ENCODE peak calls at places on chromosomes 6 and 20, in four cellular contexts. One of them, this sample, is unnamed.

GRCh38 chr6:167108278-167108677 is 14.6 kb upstream of the CCR6 start:
- DNase-seq in tibial nerve: no peak
- DNase-seq in NCI-H1694: no peak
- DNase-seq in heart left ventricle: no peak
- DNase-seq in this sample: no peak

GRCh38 chr20:21663465-21663864 is 42.0 kb upstream of the PAX1 start:
- DNase-seq in heart left ventricle: no peak
- DNase-seq in NCI-H1694: no peak
- DNase-seq in tibial nerve: no peak
- DNase-seq in this sample: no peak

GRCh38 chr6:138161118-138161433 is 663 bp upstream of the ARFGEF3 start:
- DNase-seq in heart left ventricle: no peak
- DNase-seq in NCI-H1694: no peak
- DNase-seq in tibial nerve: no peak
- DNase-seq in this sample: no peak

GRCh38 chr6:166237611-166238010 is 70.0 kb upstream of the TBXT start:
- DNase-seq in tibial nerve: no peak
- DNase-seq in heart left ventricle: no peak
- DNase-seq in NCI-H1694: no peak
- DNase-seq in this sample: no peak

GRCh38 chr20:46406200-46406985 is at the start of gene ELMO2:
- DNase-seq in tibial nerve: peak; percentile 98
- DNase-seq in heart left ventricle: peak; percentile 99
- DNase-seq in NCI-H1694: peak; percentile 93
- DNase-seq in this sample: peak; percentile 99

GRCh38 chr20:64083380-64084208 is 604 bp downstream of the LKAAEAR1 start:
- DNase-seq in heart left ventricle: peak; percentile 82
- DNase-seq in tibial nerve: peak; percentile 36
- DNase-seq in NCI-H1694: peak; percentile 38
- DNase-seq in this sample: no peak

GRCh38 chr6:29887819-29888581 is 54.3 kb upstream of the HLA-A start:
- DNase-seq in heart left ventricle: peak; percentile 85
- DNase-seq in tibial nerve: peak; percentile 74
- DNase-seq in NCI-H1694: no peak
- DNase-seq in this sample: peak; percentile 91

GRCh38 chr6:170026272-170027110 is 264.4 kb downstream of the DLL1 start:
- DNase-seq in heart left ventricle: no peak
- DNase-seq in tibial nerve: no peak
- DNase-seq in NCI-H1694: no peak
- DNase-seq in this sample: peak; percentile 13

GRCh38 chr6:163782436-163783003 is 368.0 kb downstream of the QKI start:
- DNase-seq in heart left ventricle: peak; percentile 26
- DNase-seq in NCI-H1694: no peak
- DNase-seq in tibial nerve: no peak
- DNase-seq in this sample: no peak

GRCh38 chr6:89597988-89598387 is 40.6 kb downstream of the LYRM2 start:
- DNase-seq in NCI-H1694: peak; percentile 43
- DNase-seq in heart left ventricle: no peak
- DNase-seq in tibial nerve: no peak
- DNase-seq in this sample: no peak

GRCh38 chr6:22432060-22432459 is 135.2 kb upstream of the PRL start:
- DNase-seq in heart left ventricle: no peak
- DNase-seq in tibial nerve: no peak
- DNase-seq in NCI-H1694: no peak
- DNase-seq in this sample: no peak

GRCh38 chr20:38551056-38551626 is 29.9 kb upstream of the ADIG start:
- DNase-seq in NCI-H1694: no peak
- DNase-seq in tibial nerve: no peak
- DNase-seq in heart left ventricle: no peak
- DNase-seq in this sample: no peak

GRCh38 chr6:87789198-87789899 is 87.3 kb upstream of the AKIRIN2 start:
- DNase-seq in NCI-H1694: no peak
- DNase-seq in tibial nerve: no peak
- DNase-seq in heart left ventricle: no peak
- DNase-seq in this sample: no peak

GRCh38 chr6:5125152-5126006 is 40.2 kb downstream of the PPP1R3G start:
- DNase-seq in NCI-H1694: no peak
- DNase-seq in heart left ventricle: no peak
- DNase-seq in tibial nerve: no peak
- DNase-seq in this sample: no peak

GRCh38 chr20:35561268-35561667 is 19.4 kb downstream of the ERGIC3 start:
- DNase-seq in NCI-H1694: peak; percentile 23
- DNase-seq in heart left ventricle: no peak
- DNase-seq in tibial nerve: no peak
- DNase-seq in this sample: no peak

GRCh38 chr20:15032352-15032622 is 694.9 kb upstream of the FLRT3 start:
- DNase-seq in NCI-H1694: no peak
- DNase-seq in tibial nerve: no peak
- DNase-seq in heart left ventricle: no peak
- DNase-seq in this sample: no peak

GRCh38 chr6:21742238-21742660 is 148.7 kb downstream of the SOX4 start:
- DNase-seq in NCI-H1694: no peak
- DNase-seq in heart left ventricle: no peak
- DNase-seq in tibial nerve: no peak
- DNase-seq in this sample: no peak

GRCh38 chr20:49768204-49769124 is 44.2 kb upstream of the SLC9A8 start:
- DNase-seq in tibial nerve: peak; percentile 41
- DNase-seq in heart left ventricle: peak; percentile 36
- DNase-seq in NCI-H1694: no peak
- DNase-seq in this sample: peak; percentile 67

GRCh38 chr6:12115492-12115891 is 103.4 kb downstream of the HIVEP1 start:
- DNase-seq in tibial nerve: no peak
- DNase-seq in NCI-H1694: no peak
- DNase-seq in heart left ventricle: no peak
- DNase-seq in this sample: no peak

GRCh38 chr6:134517145-134517658 is 199.3 kb upstream of the SGK1 start:
- DNase-seq in heart left ventricle: peak; percentile 92
- DNase-seq in tibial nerve: no peak
- DNase-seq in NCI-H1694: no peak
- DNase-seq in this sample: peak; percentile 79

GRCh38 chr6:81750660-81751387 is 1.7 kb downstream of the TENT5A start:
- DNase-seq in heart left ventricle: no peak
- DNase-seq in tibial nerve: no peak
- DNase-seq in NCI-H1694: no peak
- DNase-seq in this sample: no peak

This sample was measured in tibial artery.